ENCODE peak calls at places on chromosomes 3 and 15, in five cellular contexts. F, W, E, C and I are unnamed samples.

GRCh38 chr15:75314552-75315290 is 21.1 kb upstream of the COMMD4 start:
- DNase-seq in F (peak), C (no peak), W (no peak), E (no peak), I (no peak)

GRCh38 chr3:181772166-181772565 is 60.4 kb downstream of the SOX2 start:
- DNase-seq in W (no peak), C (no peak), E (peak), F (no peak), I (no peak)

GRCh38 chr15:58486564-58486963 is 54.8 kb downstream of the LIPC start:
- DNase-seq in W (no peak), F (no peak), C (no peak), E (no peak), I (no peak)

GRCh38 chr3:153247331-153248311 is 85.6 kb downstream of the RAP2B start:
- DNase-seq in W (no peak), F (no peak), E (no peak), C (no peak), I (no peak)

GRCh38 chr3:138043266-138044029 is 33.5 kb downstream of the CLDN18 start:
- DNase-seq in W (no peak), F (no peak), C (peak), E (no peak), I (no peak)

GRCh38 chr15:63833246-63833696 is 477 bp downstream of the HERC1 start:
- DNase-seq in W (no peak), C (peak), E (no peak), F (peak), I (peak)

GRCh38 chr3:191919627-191920026 is 458.7 kb downstream of the PYDC2 start:
- DNase-seq in W (no peak), C (no peak), E (no peak), F (no peak), I (no peak)

GRCh38 chr3:72960812-72961518 is 35.6 kb upstream of the PPP4R2 start:
- DNase-seq in E (no peak), F (peak), W (no peak), C (peak), I (no peak)

GRCh38 chr3:100634493-100635272 is 25.3 kb downstream of the ADGRG7 start:
- DNase-seq in C (peak), W (no peak), E (no peak), F (no peak), I (peak)

GRCh38 chr15:32923176-32923575 is 205.4 kb downstream of the GREM1 start:
- DNase-seq in W (no peak), C (no peak), E (no peak), F (no peak), I (no peak)

GRCh38 chr3:4340411-4341335 is 37.5 kb downstream of the SETMAR start:
- DNase-seq in W (no peak), F (no peak), E (no peak), C (no peak), I (no peak)

GRCh38 chr3:25480811-25481210 is 52.7 kb downstream of the RARB start:
- DNase-seq in F (no peak), E (no peak), C (no peak), W (no peak), I (no peak)

GRCh38 chr3:119819806-119820205 is 37.9 kb downstream of the NR1I2 start:
- DNase-seq in W (no peak), F (no peak), C (no peak), E (no peak), I (no peak)

GRCh38 chr15:75637245-75638009 is 2.6 kb downstream of the IMP3 start:
- DNase-seq in F (no peak), E (no peak), W (no peak), C (no peak), I (no peak)

GRCh38 chr3:112303811-112304325 is 9.9 kb upstream of the SLC9C1 start:
- DNase-seq in F (no peak), C (peak), E (no peak), W (no peak), I (peak)

GRCh38 chr3:15377961-15378791 is 45.8 kb upstream of the SH3BP5 start:
- DNase-seq in W (peak), F (peak), E (peak), C (peak), I (peak)

GRCh38 chr15:24848050-24848449 is 106.7 kb upstream of the SNRPN start:
- DNase-seq in W (no peak), F (peak), C (peak), E (no peak), I (no peak)

GRCh38 chr15:69666441-69666882 is 213.8 kb downstream of the RPLP1 start:
- DNase-seq in E (no peak), W (no peak), F (no peak), C (no peak), I (no peak)

GRCh38 chr15:77620297-77620696 is 12.4 kb downstream of the LINGO1 start:
- DNase-seq in W (no peak), C (no peak), E (no peak), F (no peak), I (no peak)

GRCh38 chr3:55549172-55549571 is 62.1 kb upstream of the WNT5A start:
- DNase-seq in C (peak), E (no peak), W (no peak), F (no peak), I (no peak)

GRCh38 chr15:33864360-33865075 is 103.8 kb upstream of the CHRM5 start:
- DNase-seq in W (no peak), C (no peak), E (no peak), F (no peak), I (no peak)

GRCh38 chr3:100766069-100766468 is 56.8 kb downstream of the TFG start:
- DNase-seq in C (no peak), W (no peak), E (no peak), F (no peak), I (no peak)

GRCh38 chr15:38696120-38696727 is 131.6 kb upstream of the RASGRP1 start:
- DNase-seq in C (no peak), E (no peak), W (no peak), F (no peak), I (peak)

GRCh38 chr15:93720607-93721006 is 510.8 kb upstream of the MCTP2 start:
- DNase-seq in E (no peak), C (no peak), W (no peak), F (no peak), I (no peak)

GRCh38 chr3:127226946-127227842 is 34.3 kb downstream of the PRR23E start:
- DNase-seq in C (no peak), F (no peak), W (no peak), E (peak), I (no peak)

GRCh38 chr15:39585871-39586301 is 5.0 kb downstream of the THBS1 start:
- DNase-seq in W (no peak), C (no peak), E (no peak), F (no peak), I (no peak)

GRCh38 chr15:85657132-85657531 is 137.6 kb downstream of the KLHL25 start:
- DNase-seq in E (no peak), W (no peak), C (no peak), F (no peak), I (no peak)

GRCh38 chr15:82533801-82534200 is 6.5 kb downstream of the RPS17 start:
- DNase-seq in E (no peak), F (no peak), C (no peak), W (no peak), I (no peak)

DNA sequence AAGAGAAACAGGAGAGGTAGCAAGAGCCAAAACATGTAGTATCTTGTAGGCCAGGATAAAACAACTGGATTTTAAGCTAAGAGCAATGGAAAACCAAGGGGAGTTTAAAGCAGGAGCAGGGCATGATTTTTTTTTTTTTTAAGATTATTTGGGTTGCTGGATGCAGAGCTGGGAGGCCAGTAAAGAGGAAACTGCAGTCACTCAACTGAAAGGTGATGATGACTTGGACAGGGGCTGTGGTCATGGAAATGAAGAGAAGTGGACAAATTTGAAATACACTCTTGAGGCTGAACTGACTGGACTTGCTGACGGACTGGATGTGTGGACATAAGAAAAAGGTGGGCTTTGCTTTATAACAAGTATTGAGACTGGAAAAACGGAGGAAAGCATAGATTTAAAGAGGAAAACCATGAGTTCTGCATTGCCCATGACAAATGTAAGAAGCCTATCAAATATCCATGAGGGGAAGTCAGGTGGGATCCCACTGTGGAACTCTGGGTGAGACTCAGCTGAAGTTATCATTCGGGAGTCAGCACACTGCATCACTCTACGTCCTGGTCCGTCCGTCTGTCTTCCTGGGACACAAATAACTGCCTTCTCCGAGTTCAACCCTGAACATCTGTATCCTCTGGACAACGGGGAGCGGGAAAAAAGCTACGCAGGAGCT is 688 bp downstream of the XPC start:
- DNase-seq in W (peak), E (no peak), F (no peak), C (no peak), I (no peak)
- H3K4me3 ChIP-seq in W (peak), E (peak), F (peak), C (peak), I (peak)

DNA sequence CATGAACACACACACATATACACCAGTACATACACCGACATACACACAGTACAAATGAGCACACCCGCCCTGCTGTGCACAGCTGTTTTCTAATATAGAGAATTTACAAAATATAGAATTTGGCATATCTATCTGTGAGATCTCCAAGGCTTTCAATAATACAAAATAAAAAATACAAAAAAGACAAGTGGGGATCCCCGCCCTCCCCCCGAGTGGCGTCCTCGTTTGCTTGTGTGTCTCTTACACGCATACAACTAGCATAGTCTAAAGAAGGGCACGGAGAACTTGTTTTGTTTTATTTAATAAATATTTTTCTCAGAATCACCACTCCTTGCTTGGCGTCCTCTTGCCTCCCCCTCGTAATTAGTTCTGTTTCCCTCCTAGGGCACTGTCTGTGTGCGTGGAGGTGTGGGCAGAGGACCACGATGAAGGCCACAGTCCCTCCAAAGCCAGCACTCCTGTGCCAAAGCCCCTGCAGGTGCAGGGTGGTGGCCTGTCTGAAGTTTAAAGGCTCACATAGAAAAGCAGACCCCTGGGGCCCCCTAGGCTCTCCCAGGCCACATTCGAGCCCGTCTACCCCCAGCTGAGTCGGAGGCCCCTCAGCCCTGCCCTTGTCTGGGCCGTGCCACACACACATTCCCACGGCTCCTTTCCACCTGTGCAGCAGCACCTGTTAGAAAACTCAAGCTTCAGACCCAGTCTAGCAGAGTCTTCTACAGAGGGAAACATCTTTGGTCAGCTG is 82.1 kb downstream of the SEC22A start:
- DNase-seq in C (no peak), E (peak), W (no peak), F (peak), I (no peak)
- H3K4me3 ChIP-seq in C (no peak), E (no peak), W (no peak), F (no peak), I (no peak)

DNA sequence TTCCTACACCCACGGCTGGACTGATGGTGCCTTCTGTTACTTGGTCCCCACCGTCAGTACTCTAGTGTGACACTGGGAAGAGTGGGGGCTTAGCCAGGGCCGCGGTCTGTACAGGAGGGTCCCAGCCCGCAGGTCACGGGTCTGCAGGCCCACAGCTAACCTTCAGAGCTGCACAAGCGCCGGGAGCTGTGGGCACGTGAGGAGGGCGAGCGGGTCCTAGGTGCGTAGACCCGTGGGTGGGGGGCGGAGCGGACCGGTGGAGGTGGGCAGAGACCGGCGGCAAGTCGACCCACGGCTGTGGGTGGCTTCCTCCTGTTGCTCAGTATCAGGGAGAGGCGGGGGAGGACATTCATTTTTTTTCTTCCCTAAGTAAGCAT is 1.2 kb downstream of the TNFAIP8L3 start:
- DNase-seq in F (no peak), C (no peak), E (no peak), W (no peak), I (no peak)
- H3K4me3 ChIP-seq in F (no peak), C (no peak), E (peak), W (peak), I (no peak)

GRCh38 chr15:51267047-51267713 is 71.2 kb downstream of the CYP19A1 start:
- DNase-seq in C (peak), F (no peak), W (no peak), E (no peak), I (no peak)
- H3K4me3 ChIP-seq in C (peak), F (peak), W (peak), E (peak), I (no peak)

DNA sequence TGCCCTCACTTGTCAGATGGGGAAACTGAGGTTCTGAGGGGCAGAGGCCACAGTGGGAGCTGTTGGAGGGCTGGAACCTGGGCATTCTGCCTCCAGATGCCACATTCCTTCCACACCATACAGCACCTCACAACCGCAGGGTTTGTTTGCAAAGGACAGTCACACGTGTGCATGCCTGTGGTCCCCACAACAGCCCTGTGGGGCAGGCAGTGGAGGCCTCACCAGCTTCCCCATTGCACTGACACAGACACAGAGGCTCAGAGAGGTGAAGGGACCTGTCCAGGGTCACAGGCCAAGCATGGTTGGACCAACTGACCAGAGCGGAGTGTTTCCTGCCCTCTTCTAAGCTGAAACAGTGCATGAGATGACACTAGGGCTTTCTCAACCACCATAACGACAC is 75.2 kb upstream of the SEC13 start:
- DNase-seq in W (no peak), C (no peak), E (no peak), F (no peak), I (peak)
- H3K4me3 ChIP-seq in W (no peak), C (no peak), E (no peak), F (no peak), I (peak)